ENCODE peak calls at places on chromosomes 12 and 14, in nine cellular contexts. V is upper lobe of right lung, Q is anterior cingulate cortex, E is NCI-H2081, M is body of pancreas, U is GM12891, F is fibroblast of the conjunctiva, R is osteocyte, D is NCI-H774. S is an unnamed sample.

GRCh38 chr14:54776361-54777001 is 126.1 kb downstream of the GCH1 start:
- DNase-seq in V (peak), Q (no peak), E (no peak), M (no peak), U (peak), F (no peak), R (no peak), D (no peak), S (no peak)

GRCh38 chr14:69263771-69264170 is 3.8 kb downstream of the GALNT16 start:
- DNase-seq in V (no peak), Q (no peak), E (no peak), M (no peak), U (no peak), F (no peak), R (no peak), D (no peak), S (no peak)

GRCh38 chr12:4283512-4284255 is 10.1 kb downstream of the CCND2 start:
- DNase-seq in V (peak), Q (no peak), E (no peak), M (no peak), U (no peak), F (no peak), R (no peak), D (no peak), S (no peak)

GRCh38 chr12:44015333-44015941 is 179.6 kb downstream of the TMEM117 start:
- DNase-seq in V (no peak), Q (no peak), E (peak), M (no peak), U (no peak), F (peak), R (no peak), D (peak), S (peak)

GRCh38 chr14:70904376-70904775 is 2.9 kb upstream of the PCNX1 start:
- DNase-seq in V (no peak), Q (no peak), E (no peak), M (no peak), U (no peak), F (no peak), R (no peak), D (no peak), S (no peak)

GRCh38 chr12:123655420-123655819 is 15.5 kb upstream of the TCTN2 start:
- DNase-seq in V (no peak), Q (no peak), E (no peak), M (no peak), U (peak), F (no peak), R (no peak), D (no peak), S (no peak)

GRCh38 chr14:81208489-81208888 is 12.3 kb downstream of the GTF2A1 start:
- DNase-seq in V (peak), Q (no peak), E (no peak), M (peak), U (no peak), F (no peak), R (no peak), D (no peak), S (no peak)

GRCh38 chr12:51579321-51579850 is 11.6 kb upstream of the SCN8A start:
- DNase-seq in V (no peak), Q (no peak), E (no peak), M (no peak), U (no peak), F (no peak), R (no peak), D (no peak), S (no peak)

GRCh38 chr12:101875112-101875961 is 2.0 kb upstream of the DRAM1 start:
- DNase-seq in V (no peak), Q (no peak), E (no peak), M (no peak), U (no peak), F (no peak), R (no peak), D (no peak), S (no peak)

GRCh38 chr14:100317897-100318808 is 5.0 kb upstream of the SLC25A47 start:
- DNase-seq in V (peak), Q (no peak), E (no peak), M (peak), U (peak), F (peak), R (no peak), D (no peak), S (peak)

GRCh38 chr12:57254506-57255280 is 3.7 kb upstream of the STAC3 start:
- DNase-seq in V (no peak), Q (no peak), E (no peak), M (no peak), U (no peak), F (no peak), R (no peak), D (no peak), S (peak)

GRCh38 chr14:104235686-104236085 is 97.3 kb downstream of the KIF26A start:
- DNase-seq in V (no peak), Q (no peak), E (no peak), M (peak), U (no peak), F (no peak), R (peak), D (no peak), S (no peak)

GRCh38 chr14:22545842-22546721 is 42.9 kb downstream of the DAD1 start:
- DNase-seq in V (no peak), Q (no peak), E (no peak), M (no peak), U (no peak), F (peak), R (no peak), D (no peak), S (no peak)

GRCh38 chr12:124709722-124710656 is 142.6 kb upstream of the NCOR2 start:
- DNase-seq in V (no peak), Q (no peak), E (no peak), M (no peak), U (no peak), F (no peak), R (no peak), D (peak), S (no peak)

GRCh38 chr14:55160989-55161388 is 30.4 kb downstream of the DLGAP5 start:
- DNase-seq in V (no peak), Q (no peak), E (peak), M (no peak), U (no peak), F (no peak), R (no peak), D (no peak), S (no peak)

GRCh38 chr12:13362260-13362841 is 165.8 kb downstream of the EMP1 start:
- DNase-seq in V (peak), Q (no peak), E (peak), M (peak), U (peak), F (peak), R (no peak), D (peak), S (peak)

GRCh38 chr12:70648191-70648590 is 11.0 kb upstream of the PTPRB start:
- DNase-seq in V (no peak), Q (no peak), E (no peak), M (no peak), U (no peak), F (no peak), R (no peak), D (no peak), S (no peak)

GRCh38 chr14:31947680-31948580 is 129.2 kb upstream of the ARHGAP5 start:
- DNase-seq in V (no peak), Q (no peak), E (no peak), M (no peak), U (no peak), F (no peak), R (no peak), D (no peak), S (no peak)

GRCh38 chr12:116186482-116187157 is 90.9 kb downstream of the MED13L start:
- DNase-seq in V (no peak), Q (no peak), E (no peak), M (no peak), U (no peak), F (no peak), R (no peak), D (no peak), S (no peak)

GRCh38 chr12:4289334-4289878 is 15.8 kb downstream of the CCND2 start:
- DNase-seq in V (no peak), Q (no peak), E (no peak), M (no peak), U (no peak), F (no peak), R (no peak), D (no peak), S (no peak)